ENCODE peak calls at places on chromosome 1, in eight cellular contexts. O, W, A, B, H, P, T and U are unnamed samples.
A peak's percentile ranks its signal among the peaks of the same experiment; 100 is the strongest.

GRCh38 chr1:169795687-169796086 is 980 bp upstream of the METTL18 start:
- DNase-seq in O (peak; percentile 9), W (peak; percentile 20), A (no peak), B (no peak), H (no peak), P (no peak), T (no peak), U (no peak)

GRCh38 chr1:61076728-61077675 is 5.4 kb upstream of the NFIA start:
- DNase-seq in O (peak; percentile 88), W (peak; percentile 81), A (peak; percentile 81), B (peak; percentile 77), H (peak; percentile 92), P (peak; percentile 73), T (peak; percentile 91), U (peak; percentile 91)

GRCh38 chr1:184685116-184685515 is 69.5 kb downstream of the EDEM3 start:
- DNase-seq in O (no peak), W (no peak), A (no peak), B (no peak), H (no peak), P (no peak), T (no peak), U (no peak)

GRCh38 chr1:35111106-35111505 is 31.9 kb downstream of the ZMYM1 start:
- DNase-seq in O (peak; percentile 63), W (peak; percentile 87), A (peak; percentile 89), B (peak; percentile 7), H (no peak), P (no peak), T (no peak), U (no peak)

GRCh38 chr1:175332515-175332914 is 139.9 kb upstream of the KIAA0040 start:
- DNase-seq in O (no peak), W (no peak), A (no peak), B (no peak), H (no peak), P (no peak), T (no peak), U (no peak)

GRCh38 chr1:235532350-235532749 is 28.1 kb upstream of the B3GALNT2 start:
- DNase-seq in O (peak; percentile 57), W (peak; percentile 60), A (peak; percentile 83), B (peak; percentile 4), H (no peak), P (no peak), T (no peak), U (no peak)

GRCh38 chr1:2848006-2848670 is 46.6 kb upstream of the TTC34 start:
- DNase-seq in O (no peak), W (no peak), A (peak; percentile 48), B (no peak), H (no peak), P (no peak), T (no peak), U (no peak)

GRCh38 chr1:111976332-111976731 is 13.1 kb downstream of the KCND3 start:
- DNase-seq in O (no peak), W (no peak), A (no peak), B (no peak), H (no peak), P (no peak), T (peak; percentile 32), U (no peak)

GRCh38 chr1:28070725-28071593 is 17.5 kb downstream of the EYA3 start:
- DNase-seq in O (no peak), W (no peak), A (peak; percentile 9), B (no peak), H (no peak), P (no peak), T (no peak), U (no peak)

GRCh38 chr1:100799548-100799947 is 80.0 kb downstream of the VCAM1 start:
- DNase-seq in O (no peak), W (peak; percentile 18), A (no peak), B (no peak), H (no peak), P (no peak), T (no peak), U (no peak)

GRCh38 chr1:187999973-188000372 is 1171.2 kb downstream of the PLA2G4A start:
- DNase-seq in O (no peak), W (no peak), A (no peak), B (no peak), H (no peak), P (no peak), T (no peak), U (no peak)
- TF ChIP-seq CTCF in O (no peak), W (no peak), A (no peak), B (no peak), H (peak; percentile 39), P (no peak), T (no peak), U (no peak)

DNA sequence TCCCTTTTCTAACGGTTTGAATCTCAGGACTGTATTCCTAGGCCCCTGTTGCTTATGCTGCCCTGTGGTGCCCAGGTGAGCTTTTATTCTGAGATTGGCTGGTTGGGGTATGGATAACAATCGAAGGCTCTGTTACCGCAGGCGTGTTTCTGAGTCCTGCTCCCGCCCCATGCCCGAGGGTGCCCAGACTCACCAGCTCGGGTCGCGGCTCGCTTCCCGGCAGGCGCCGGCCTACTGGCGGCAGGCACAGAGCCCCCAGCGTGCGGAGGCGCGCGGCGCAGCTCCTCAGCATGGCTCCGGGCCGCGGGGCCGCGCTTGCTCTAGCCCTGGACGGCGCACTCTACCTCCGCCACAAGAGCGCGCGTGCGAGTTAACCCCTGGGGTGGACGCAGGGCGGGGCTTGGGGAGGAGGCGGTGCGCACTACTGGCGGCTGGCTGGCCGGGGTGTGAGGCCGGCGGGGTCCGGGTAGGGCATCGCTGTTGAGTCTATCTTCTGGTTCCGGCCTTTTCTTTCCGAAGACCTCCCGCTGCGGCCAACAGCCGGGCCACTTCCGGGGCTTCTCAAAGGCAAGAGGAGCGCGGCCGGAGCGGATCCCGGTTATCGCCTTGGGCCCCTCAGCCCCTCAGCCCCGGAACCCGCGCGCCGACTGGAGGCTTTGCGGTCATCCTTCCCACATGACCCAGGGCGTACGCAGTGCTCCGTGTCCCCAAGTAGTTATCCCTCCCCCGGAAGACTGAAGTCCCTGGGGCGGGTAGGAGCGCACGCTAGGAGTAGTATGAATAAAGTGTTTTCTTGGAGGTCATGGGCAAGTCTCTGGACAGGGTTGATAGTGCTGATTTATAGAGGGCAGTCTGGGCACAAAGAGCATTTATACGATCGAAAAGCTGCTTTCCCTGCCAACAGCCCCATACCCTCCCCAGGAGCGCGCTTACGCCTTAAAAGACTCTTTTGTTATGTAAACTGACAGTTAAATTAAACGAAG is at the start of gene THEM4:
- DNase-seq in O (peak; percentile 95), W (peak; percentile 96), A (peak; percentile 99), B (peak; percentile 94), H (peak; percentile 98), P (peak; percentile 97), T (peak; percentile 98), U (peak; percentile 99)
- TF ChIP-seq CTCF in O (no peak), W (peak; percentile 5), A (no peak), B (no peak), H (peak; percentile 27), P (peak; percentile 24), T (no peak), U (no peak)

GRCh38 chr1:1758692-1759455 is 19.4 kb downstream of the NADK start:
- DNase-seq in O (peak; percentile 34), W (no peak), A (peak; percentile 46), B (no peak), H (no peak), P (no peak), T (peak; percentile 90), U (peak; percentile 96)

GRCh38 chr1:1759456-1760344 is 18.6 kb downstream of the NADK start:
- DNase-seq in O (no peak), W (no peak), A (peak; percentile 21), B (no peak), H (no peak), P (no peak), T (no peak), U (peak; percentile 73)

GRCh38 chr1:1760715-1761114 is 17.6 kb downstream of the NADK start:
- DNase-seq in O (no peak), W (no peak), A (no peak), B (no peak), H (no peak), P (no peak), T (no peak), U (no peak)

GRCh38 chr1:1761504-1762376 is 16.5 kb downstream of the NADK start:
- DNase-seq in O (no peak), W (no peak), A (peak; percentile 41), B (no peak), H (no peak), P (no peak), T (no peak), U (no peak)

DNA sequence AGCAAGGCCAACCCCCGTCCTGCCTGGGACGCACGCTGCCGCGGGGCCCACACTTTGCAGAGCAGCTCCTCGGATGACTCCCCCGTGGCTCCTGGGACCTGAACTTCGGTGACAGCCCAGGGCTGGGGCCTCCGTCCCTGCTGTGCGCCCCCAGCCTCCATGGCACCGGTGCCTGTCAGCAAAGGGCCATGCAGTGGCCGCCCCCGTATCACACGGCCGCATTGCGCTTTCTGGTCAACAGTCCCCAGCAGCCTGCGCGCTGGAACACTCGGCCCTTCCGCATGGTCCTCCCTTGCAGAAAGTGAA is 18.0 kb downstream of the NADK start:
- DNase-seq in O (no peak), W (no peak), A (peak; percentile 27), B (no peak), H (no peak), P (no peak), T (no peak), U (no peak)
- TF ChIP-seq CTCF in O (no peak), W (no peak), A (no peak), B (no peak), H (no peak), P (no peak), T (no peak), U (no peak)

GRCh38 chr1:33081554-33082305 is 777 bp downstream of the AZIN2 start:
- DNase-seq in O (no peak), W (no peak), A (peak; percentile 67), B (no peak), H (no peak), P (no peak), T (no peak), U (peak; percentile 52)

GRCh38 chr1:33078030-33078591 is 2.8 kb upstream of the AZIN2 start:
- DNase-seq in O (no peak), W (no peak), A (peak; percentile 56), B (no peak), H (no peak), P (no peak), T (no peak), U (no peak)

GRCh38 chr1:33080373-33080772 is 580 bp upstream of the AZIN2 start:
- DNase-seq in O (no peak), W (no peak), A (peak; percentile 45), B (no peak), H (no peak), P (no peak), T (no peak), U (no peak)

GRCh38 chr1:33082575-33083112 is 1.7 kb downstream of the AZIN2 start:
- DNase-seq in O (peak; percentile 38), W (no peak), A (peak; percentile 82), B (no peak), H (no peak), P (no peak), T (no peak), U (no peak)

DNA sequence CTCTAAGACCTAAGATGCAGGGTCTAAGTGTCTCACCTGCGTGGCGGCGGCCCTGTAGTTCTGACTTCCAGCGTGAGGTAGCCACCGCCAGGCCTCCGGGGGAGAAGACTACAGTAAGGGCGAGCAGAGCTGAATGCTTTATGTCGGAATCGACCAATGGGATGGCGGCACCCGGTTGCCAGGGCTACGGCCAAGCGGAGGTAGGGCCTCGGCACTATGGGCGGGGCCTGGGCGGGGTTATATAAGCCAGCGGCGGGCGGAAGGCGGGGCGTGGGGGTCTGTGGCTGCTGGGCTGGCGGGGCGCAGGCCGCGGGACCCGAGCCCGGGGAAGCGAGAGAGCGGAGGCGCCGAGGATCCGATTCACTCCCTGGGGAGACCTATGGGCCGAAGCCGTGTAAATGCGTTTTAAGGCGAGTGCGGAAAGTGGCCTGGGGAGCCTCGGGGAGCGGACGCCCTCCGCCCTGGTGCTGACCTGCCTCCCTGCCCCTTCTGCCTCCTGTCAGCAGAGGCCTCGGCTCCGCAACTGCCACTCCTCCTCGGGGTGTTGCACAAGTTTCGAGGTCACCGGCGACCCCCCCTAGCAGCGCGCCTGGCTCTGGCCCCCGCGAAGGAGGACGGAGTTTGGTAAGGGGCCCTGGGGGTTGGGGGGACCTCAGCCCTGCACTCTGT is at the start of gene AZIN2:
- DNase-seq in O (peak; percentile 91), W (peak; percentile 92), A (peak; percentile 98), B (peak; percentile 79), H (peak; percentile 98), P (peak; percentile 97), T (peak; percentile 98), U (peak; percentile 98)
- TF ChIP-seq CTCF in O (no peak), W (no peak), A (no peak), B (no peak), H (no peak), P (no peak), T (no peak), U (no peak)